ENCODE peak calls at places on chromosomes 4 and X, in four cellular contexts. G, P, R and Z are unnamed samples.

GRCh38 chr4:95363579-95363965 is 185.2 kb downstream of the UNC5C start:
- DNase-seq in R (no peak), G (no peak), P (no peak), Z (no peak)

GRCh38 chr4:150828159-150828558 is 186.9 kb downstream of the LRBA start:
- DNase-seq in R (no peak), P (no peak), G (no peak), Z (no peak)

GRCh38 chr4:177371452-177371851 is 61.8 kb downstream of the NEIL3 start:
- DNase-seq in P (no peak), G (no peak), R (no peak), Z (no peak)

GRCh38 chr4:168119870-168120269 is 27.5 kb downstream of the ANXA10 start:
- DNase-seq in G (no peak), P (peak), R (no peak), Z (no peak)

GRCh38 chr4:89981789-89982334 is 87.2 kb downstream of the MMRN1 start:
- DNase-seq in P (no peak), G (no peak), R (no peak), Z (no peak)

GRCh38 chrX:1581132-1581531 is 10.3 kb upstream of the AKAP17A start:
- DNase-seq in P (peak), G (peak), R (no peak), Z (peak)

GRCh38 chrX:120238947-120239346 is 11.7 kb upstream of the ZBTB33 start:
- DNase-seq in G (no peak), P (no peak), R (no peak), Z (no peak)

GRCh38 chr4:146367347-146367746 is 153.0 kb downstream of the REELD1 start:
- DNase-seq in G (no peak), P (no peak), R (no peak), Z (no peak)

GRCh38 chr4:77500801-77501200 is 104.8 kb upstream of the CXCL13 start:
- DNase-seq in R (no peak), P (peak), G (peak), Z (peak)

GRCh38 chr4:78560296-78560963 is 8.9 kb downstream of the ANXA3 start:
- DNase-seq in R (no peak), G (peak), P (peak), Z (peak)

GRCh38 chr4:100450449-100450848 is 67.4 kb downstream of the EMCN start:
- DNase-seq in R (no peak), G (peak), P (peak), Z (peak)

GRCh38 chr4:109998867-109999303 is 86.2 kb downstream of the EGF start:
- DNase-seq in R (no peak), P (peak), G (peak), Z (peak)